ENCODE peak calls at places on chromosome 7, in ten cellular contexts. One of them, this sample, is unnamed.

GRCh38 chr7:122803323-122803722 is 82.9 kb downstream of the CADPS2 start:
- DNase-seq in heart right ventricle: peak; percentile 16
- DNase-seq in HCT116: peak; percentile 10
- DNase-seq in WERI-Rb-1: no peak
- DNase-seq in NT2/D1: no peak
- DNase-seq in AG04450: no peak
- DNase-seq in cardiac muscle cell: peak; percentile 43
- DNase-seq in tibial artery: no peak
- DNase-seq in sigmoid colon: no peak
- DNase-seq in ascending aorta: no peak
- DNase-seq in this sample: no peak

GRCh38 chr7:188727-189500 is 3.5 kb upstream of the FAM20C start:
- DNase-seq in heart right ventricle: no peak
- DNase-seq in HCT116: no peak
- DNase-seq in WERI-Rb-1: no peak
- DNase-seq in NT2/D1: peak; percentile 51
- DNase-seq in AG04450: no peak
- DNase-seq in cardiac muscle cell: no peak
- DNase-seq in tibial artery: no peak
- DNase-seq in sigmoid colon: no peak
- DNase-seq in ascending aorta: no peak
- DNase-seq in this sample: no peak

GRCh38 chr7:126040114-126041045 is 1110.8 kb upstream of the POT1 start:
- DNase-seq in heart right ventricle: no peak
- DNase-seq in HCT116: no peak
- DNase-seq in WERI-Rb-1: no peak
- DNase-seq in NT2/D1: no peak
- DNase-seq in AG04450: no peak
- DNase-seq in cardiac muscle cell: no peak
- DNase-seq in tibial artery: peak; percentile 40
- DNase-seq in sigmoid colon: no peak
- DNase-seq in ascending aorta: no peak
- DNase-seq in this sample: no peak

GRCh38 chr7:127803626-127804025 is 151.6 kb downstream of the SND1 start:
- DNase-seq in heart right ventricle: no peak
- DNase-seq in HCT116: no peak
- DNase-seq in WERI-Rb-1: no peak
- DNase-seq in NT2/D1: no peak
- DNase-seq in AG04450: no peak
- DNase-seq in cardiac muscle cell: no peak
- DNase-seq in tibial artery: no peak
- DNase-seq in sigmoid colon: no peak
- DNase-seq in ascending aorta: no peak
- DNase-seq in this sample: no peak

GRCh38 chr7:2631924-2632716 is at the start of gene TTYH3:
- DNase-seq in heart right ventricle: no peak
- DNase-seq in HCT116: no peak
- DNase-seq in WERI-Rb-1: no peak
- DNase-seq in NT2/D1: no peak
- DNase-seq in AG04450: no peak
- DNase-seq in cardiac muscle cell: no peak
- DNase-seq in tibial artery: no peak
- DNase-seq in sigmoid colon: peak; percentile 83
- DNase-seq in ascending aorta: no peak
- DNase-seq in this sample: no peak

GRCh38 chr7:50608196-50608906 is 43.1 kb upstream of the DDC start:
- DNase-seq in heart right ventricle: no peak
- DNase-seq in HCT116: no peak
- DNase-seq in WERI-Rb-1: no peak
- DNase-seq in NT2/D1: no peak
- DNase-seq in AG04450: no peak
- DNase-seq in cardiac muscle cell: no peak
- DNase-seq in tibial artery: no peak
- DNase-seq in sigmoid colon: no peak
- DNase-seq in ascending aorta: no peak
- DNase-seq in this sample: no peak

GRCh38 chr7:81908220-81908619 is 138.4 kb upstream of the HGF start:
- DNase-seq in heart right ventricle: no peak
- DNase-seq in HCT116: no peak
- DNase-seq in WERI-Rb-1: no peak
- DNase-seq in NT2/D1: no peak
- DNase-seq in AG04450: no peak
- DNase-seq in cardiac muscle cell: no peak
- DNase-seq in tibial artery: no peak
- DNase-seq in sigmoid colon: no peak
- DNase-seq in ascending aorta: no peak
- DNase-seq in this sample: no peak

GRCh38 chr7:99209781-99210180 is 1.9 kb upstream of the KPNA7 start:
- DNase-seq in heart right ventricle: no peak
- DNase-seq in HCT116: no peak
- DNase-seq in WERI-Rb-1: no peak
- DNase-seq in NT2/D1: no peak
- DNase-seq in AG04450: no peak
- DNase-seq in cardiac muscle cell: no peak
- DNase-seq in tibial artery: no peak
- DNase-seq in sigmoid colon: peak; percentile 19
- DNase-seq in ascending aorta: no peak
- DNase-seq in this sample: no peak

GRCh38 chr7:76191783-76192240 is 9.9 kb upstream of the SRRM3 start:
- DNase-seq in heart right ventricle: no peak
- DNase-seq in HCT116: peak; percentile 43
- DNase-seq in WERI-Rb-1: peak; percentile 28
- DNase-seq in NT2/D1: peak; percentile 77
- DNase-seq in AG04450: no peak
- DNase-seq in cardiac muscle cell: peak; percentile 12
- DNase-seq in tibial artery: no peak
- DNase-seq in sigmoid colon: no peak
- DNase-seq in ascending aorta: no peak
- DNase-seq in this sample: no peak

GRCh38 chr7:38973760-38974159 is 3.9 kb upstream of the POU6F2 start:
- DNase-seq in heart right ventricle: no peak
- DNase-seq in HCT116: no peak
- DNase-seq in WERI-Rb-1: no peak
- DNase-seq in NT2/D1: no peak
- DNase-seq in AG04450: no peak
- DNase-seq in cardiac muscle cell: no peak
- DNase-seq in tibial artery: no peak
- DNase-seq in sigmoid colon: no peak
- DNase-seq in ascending aorta: no peak
- DNase-seq in this sample: no peak

GRCh38 chr7:128034830-128035229 is 3.6 kb upstream of the LRRC4 start:
- DNase-seq in heart right ventricle: no peak
- DNase-seq in HCT116: no peak
- DNase-seq in WERI-Rb-1: no peak
- DNase-seq in NT2/D1: no peak
- DNase-seq in AG04450: no peak
- DNase-seq in cardiac muscle cell: no peak
- DNase-seq in tibial artery: no peak
- DNase-seq in sigmoid colon: no peak
- DNase-seq in ascending aorta: no peak
- DNase-seq in this sample: no peak

GRCh38 chr7:45036317-45036716 is 36.3 kb downstream of the CCM2 start:
- DNase-seq in heart right ventricle: no peak
- DNase-seq in HCT116: no peak
- DNase-seq in WERI-Rb-1: no peak
- DNase-seq in NT2/D1: no peak
- DNase-seq in AG04450: no peak
- DNase-seq in cardiac muscle cell: no peak
- DNase-seq in tibial artery: peak; percentile 11
- DNase-seq in sigmoid colon: no peak
- DNase-seq in ascending aorta: no peak
- DNase-seq in this sample: no peak

GRCh38 chr7:28165971-28166955 is 14.3 kb downstream of the JAZF1 start:
- DNase-seq in heart right ventricle: no peak
- DNase-seq in HCT116: no peak
- DNase-seq in WERI-Rb-1: no peak
- DNase-seq in NT2/D1: no peak
- DNase-seq in AG04450: no peak
- DNase-seq in cardiac muscle cell: no peak
- DNase-seq in tibial artery: no peak
- DNase-seq in sigmoid colon: no peak
- DNase-seq in ascending aorta: no peak
- DNase-seq in this sample: no peak

GRCh38 chr7:1092806-1093505 is 5.0 kb downstream of the GPER1 start:
- DNase-seq in heart right ventricle: no peak
- DNase-seq in HCT116: no peak
- DNase-seq in WERI-Rb-1: no peak
- DNase-seq in NT2/D1: no peak
- DNase-seq in AG04450: no peak
- DNase-seq in cardiac muscle cell: no peak
- DNase-seq in tibial artery: no peak
- DNase-seq in sigmoid colon: no peak
- DNase-seq in ascending aorta: no peak
- DNase-seq in this sample: no peak

GRCh38 chr7:121076350-121077164 is 88.0 kb downstream of the CPED1 start:
- DNase-seq in heart right ventricle: no peak
- DNase-seq in HCT116: no peak
- DNase-seq in WERI-Rb-1: no peak
- DNase-seq in NT2/D1: no peak
- DNase-seq in AG04450: peak; percentile 55
- DNase-seq in cardiac muscle cell: no peak
- DNase-seq in tibial artery: no peak
- DNase-seq in sigmoid colon: no peak
- DNase-seq in ascending aorta: no peak
- DNase-seq in this sample: no peak

GRCh38 chr7:57305192-57305748 is 144.7 kb upstream of the ZNF716 start:
- DNase-seq in heart right ventricle: no peak
- DNase-seq in HCT116: no peak
- DNase-seq in WERI-Rb-1: peak; percentile 9
- DNase-seq in NT2/D1: no peak
- DNase-seq in AG04450: no peak
- DNase-seq in cardiac muscle cell: no peak
- DNase-seq in tibial artery: no peak
- DNase-seq in sigmoid colon: no peak
- DNase-seq in ascending aorta: no peak
- DNase-seq in this sample: no peak

GRCh38 chr7:57308631-57309408 is 141.2 kb upstream of the ZNF716 start:
- DNase-seq in heart right ventricle: peak; percentile 5
- DNase-seq in HCT116: no peak
- DNase-seq in WERI-Rb-1: peak; percentile 10
- DNase-seq in NT2/D1: peak; percentile 8
- DNase-seq in AG04450: no peak
- DNase-seq in cardiac muscle cell: no peak
- DNase-seq in tibial artery: no peak
- DNase-seq in sigmoid colon: no peak
- DNase-seq in ascending aorta: no peak
- DNase-seq in this sample: no peak
- H3K9me3 ChIP-seq in heart right ventricle: peaks cover 5% of the 10 kb centered on the region
- H3K9me3 ChIP-seq in HCT116: peaks cover 22% of the 10 kb centered on the region
- H3K9me3 ChIP-seq in WERI-Rb-1: peaks cover 5% of the 10 kb centered on the region
- H3K9me3 ChIP-seq in NT2/D1: no peaks in the 10 kb centered on the region
- H3K9me3 ChIP-seq in AG04450: peaks cover 51% of the 10 kb centered on the region
- H3K9me3 ChIP-seq in cardiac muscle cell: no peaks in the 10 kb centered on the region
- H3K9me3 ChIP-seq in tibial artery: no peaks in the 10 kb centered on the region
- H3K9me3 ChIP-seq in sigmoid colon: no peaks in the 10 kb centered on the region
- H3K9me3 ChIP-seq in ascending aorta: no peaks in the 10 kb centered on the region
- H3K9me3 ChIP-seq in this sample: no peaks in the 10 kb centered on the region

GRCh38 chr7:101170617-101171441 is 5.5 kb upstream of the VGF start:
- DNase-seq in heart right ventricle: no peak
- DNase-seq in HCT116: no peak
- DNase-seq in WERI-Rb-1: no peak
- DNase-seq in NT2/D1: no peak
- DNase-seq in AG04450: no peak
- DNase-seq in cardiac muscle cell: no peak
- DNase-seq in tibial artery: no peak
- DNase-seq in sigmoid colon: no peak
- DNase-seq in ascending aorta: no peak
- DNase-seq in this sample: no peak
- H3K4me3 ChIP-seq in heart right ventricle: no peak overlapping the region
- H3K4me3 ChIP-seq in HCT116: no peak overlapping the region
- H3K4me3 ChIP-seq in WERI-Rb-1: no peak overlapping the region
- H3K4me3 ChIP-seq in NT2/D1: peak overlapping the region; percentile 29
- H3K4me3 ChIP-seq in AG04450: no peak overlapping the region
- H3K4me3 ChIP-seq in cardiac muscle cell: no peak overlapping the region
- H3K4me3 ChIP-seq in tibial artery: no peak overlapping the region
- H3K4me3 ChIP-seq in sigmoid colon: no peak overlapping the region
- H3K4me3 ChIP-seq in ascending aorta: no peak overlapping the region
- H3K4me3 ChIP-seq in this sample: no peak overlapping the region

DNA sequence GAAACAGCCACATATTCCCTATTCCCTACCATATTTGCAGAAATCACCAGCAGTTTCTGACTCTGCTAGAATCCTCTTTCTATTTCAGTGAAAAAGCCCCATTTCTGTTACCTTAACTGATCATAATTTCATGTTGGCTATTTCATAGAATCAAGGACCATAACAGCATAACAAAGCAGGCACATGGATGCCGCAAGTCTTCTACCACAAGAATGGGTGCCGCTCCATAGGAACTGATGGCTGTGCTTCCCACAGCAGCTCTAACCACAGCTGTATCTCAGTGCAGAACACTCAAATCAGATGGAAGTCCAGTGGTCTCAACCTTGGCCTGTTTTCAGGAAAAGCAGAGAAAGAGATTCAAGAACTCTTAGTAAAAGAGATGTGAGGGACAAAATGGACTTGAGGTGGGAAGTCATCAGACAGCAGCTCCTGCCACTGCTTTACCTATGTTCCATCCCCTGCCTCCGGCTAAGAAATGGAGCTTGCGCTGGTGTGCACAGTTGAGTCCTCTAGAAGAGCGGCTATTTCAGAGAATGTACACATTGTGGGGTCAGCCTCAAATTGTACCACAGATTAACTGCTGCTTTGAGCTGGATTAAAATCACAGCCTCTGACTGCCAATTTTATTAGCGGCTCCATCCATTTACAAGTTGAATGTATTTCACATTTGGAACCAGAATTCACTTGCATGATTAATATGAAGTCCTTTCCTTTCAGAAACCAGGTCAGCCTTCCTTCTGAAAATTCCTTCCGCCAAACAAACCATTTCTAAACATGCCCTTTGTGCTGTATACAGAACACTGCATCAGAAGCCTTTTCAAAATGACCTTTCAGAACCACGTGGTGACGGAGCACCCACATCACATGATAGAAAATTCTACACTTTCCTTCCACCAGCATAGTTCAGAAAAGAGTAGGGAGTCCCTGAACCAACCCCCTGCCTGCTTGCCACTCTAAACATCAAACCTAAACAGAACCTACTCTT is 7.7 kb downstream of the PTPRN2 start:
- DNase-seq in heart right ventricle: no peak
- DNase-seq in HCT116: no peak
- DNase-seq in WERI-Rb-1: no peak
- DNase-seq in NT2/D1: no peak
- DNase-seq in AG04450: no peak
- DNase-seq in cardiac muscle cell: no peak
- DNase-seq in tibial artery: no peak
- DNase-seq in sigmoid colon: no peak
- DNase-seq in ascending aorta: no peak
- DNase-seq in this sample: no peak
- H3K9me3 ChIP-seq in heart right ventricle: peaks cover 24% of the 10 kb centered on the region
- H3K9me3 ChIP-seq in HCT116: peaks cover 10% of the 10 kb centered on the region
- H3K9me3 ChIP-seq in WERI-Rb-1: peaks cover 13% of the 10 kb centered on the region
- H3K9me3 ChIP-seq in NT2/D1: peaks cover 14% of the 10 kb centered on the region
- H3K9me3 ChIP-seq in AG04450: peaks cover 5% of the 10 kb centered on the region
- H3K9me3 ChIP-seq in cardiac muscle cell: no peaks in the 10 kb centered on the region
- H3K9me3 ChIP-seq in tibial artery: no peaks in the 10 kb centered on the region
- H3K9me3 ChIP-seq in sigmoid colon: no peaks in the 10 kb centered on the region
- H3K9me3 ChIP-seq in ascending aorta: no peaks in the 10 kb centered on the region
- H3K9me3 ChIP-seq in this sample: no peaks in the 10 kb centered on the region

DNA sequence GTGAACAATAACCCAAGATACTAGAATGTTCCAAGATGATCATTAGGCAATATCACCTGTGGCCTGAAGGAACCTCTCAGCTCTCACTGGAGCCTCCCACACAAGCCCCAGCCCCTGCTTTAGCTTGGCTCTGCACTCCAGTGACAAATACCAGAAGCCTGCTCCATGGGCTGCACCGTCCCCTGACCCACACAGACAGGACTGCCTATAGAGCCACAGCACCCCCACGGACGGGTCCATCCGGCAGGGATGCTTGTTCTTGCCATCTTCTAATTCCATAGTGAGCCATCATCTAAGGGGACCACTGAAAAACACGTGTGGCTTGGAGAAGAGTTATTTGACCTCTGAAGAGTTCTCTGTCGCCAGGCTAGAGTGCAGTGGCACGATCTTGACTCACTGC is 100.9 kb downstream of the PTN start:
- DNase-seq in heart right ventricle: no peak
- DNase-seq in HCT116: no peak
- DNase-seq in WERI-Rb-1: no peak
- DNase-seq in NT2/D1: no peak
- DNase-seq in AG04450: no peak
- DNase-seq in cardiac muscle cell: no peak
- DNase-seq in tibial artery: no peak
- DNase-seq in sigmoid colon: no peak
- DNase-seq in ascending aorta: no peak
- DNase-seq in this sample: no peak
- H3K4me3 ChIP-seq in heart right ventricle: no peak overlapping the region
- H3K4me3 ChIP-seq in HCT116: no peak overlapping the region
- H3K4me3 ChIP-seq in WERI-Rb-1: no peak overlapping the region
- H3K4me3 ChIP-seq in NT2/D1: no peak overlapping the region
- H3K4me3 ChIP-seq in AG04450: no peak overlapping the region
- H3K4me3 ChIP-seq in cardiac muscle cell: no peak overlapping the region
- H3K4me3 ChIP-seq in tibial artery: no peak overlapping the region
- H3K4me3 ChIP-seq in sigmoid colon: no peak overlapping the region
- H3K4me3 ChIP-seq in ascending aorta: no peak overlapping the region
- H3K4me3 ChIP-seq in this sample: no peak overlapping the region